ENCODE peak calls at places on chromosomes 11 and 22, in nine cellular contexts. V, D, P, K, G, T, I, R and B are unnamed samples.

GRCh38 chr22:32994921-32995320 is 63.3 kb downstream of the SYN3 start:
- DNase-seq in K (no peak), G (no peak), R (no peak), T (no peak), P (no peak), V (no peak), I (no peak), D (no peak), B (peak; percentile 22)

GRCh38 chr22:44256085-44256484 is 56.7 kb downstream of the SHISAL1 start:
- DNase-seq in V (no peak), D (no peak), T (no peak), G (no peak), I (no peak), K (no peak), P (no peak), R (no peak), B (no peak)

GRCh38 chr11:76288166-76288978 is 82.1 kb upstream of the WNT11 start:
- DNase-seq in K (no peak), T (no peak), V (no peak), I (peak; percentile 35), R (no peak), D (no peak), P (no peak), G (no peak), B (no peak)

GRCh38 chr11:92302766-92303165 is 78.1 kb downstream of the FAT3 start:
- DNase-seq in T (no peak), D (no peak), R (no peak), G (no peak), V (no peak), P (no peak), K (no peak), I (no peak), B (no peak)

GRCh38 chr11:33636104-33636503 is 64.5 kb downstream of the C11orf91 start:
- DNase-seq in I (no peak), V (no peak), T (no peak), K (no peak), R (no peak), G (peak; percentile 82), P (no peak), D (no peak), B (no peak)

GRCh38 chr11:114082415-114082748 is 22.9 kb downstream of the ZBTB16 start:
- DNase-seq in G (no peak), I (no peak), T (no peak), K (no peak), D (no peak), R (no peak), V (no peak), P (no peak), B (no peak)

GRCh38 chr11:30107899-30108298 is 91.1 kb upstream of the KCNA4 start:
- DNase-seq in T (no peak), D (no peak), P (no peak), I (no peak), V (no peak), K (no peak), R (no peak), G (no peak), B (no peak)

GRCh38 chr22:36056980-36057379 is 28.4 kb upstream of the RBFOX2 start:
- DNase-seq in K (no peak), I (no peak), P (no peak), D (no peak), V (no peak), T (no peak), G (no peak), R (no peak), B (no peak)

GRCh38 chr22:37267128-37267587 is 15.2 kb upstream of the CYTH4 start:
- DNase-seq in G (no peak), V (peak; percentile 36), K (peak; percentile 87), P (peak; percentile 73), T (no peak), I (peak; percentile 81), D (no peak), R (peak; percentile 65), B (peak; percentile 83)

GRCh38 chr22:33539902-33540751 is 380.1 kb downstream of the LARGE1 start:
- DNase-seq in K (peak; percentile 86), V (no peak), R (no peak), G (no peak), P (peak; percentile 84), T (no peak), D (peak; percentile 23), I (no peak), B (no peak)

GRCh38 chr11:126638663-126639062 is 283.2 kb downstream of the ST3GAL4 start:
- DNase-seq in G (no peak), I (no peak), D (no peak), V (no peak), T (no peak), R (no peak), K (no peak), P (no peak), B (no peak)

GRCh38 chr11:65026810-65027209 is 429 bp upstream of the SNX15 start:
- DNase-seq in T (no peak), G (no peak), K (no peak), P (no peak), V (no peak), I (no peak), R (no peak), D (no peak), B (no peak)